ENCODE peak calls at places on chromosome 14, in nine cellular contexts. One of them, this sample, is unnamed.

GRCh38 chr14:69612014-69612758 is 790 bp downstream of the SUSD6 start:
- DNase-seq in sigmoid colon: no peak
- DNase-seq in SK-N-SH: peak
- DNase-seq in GM12878: no peak
- DNase-seq in stomach: no peak
- DNase-seq in transverse colon: peak
- DNase-seq in esophagus muscularis mucosa: no peak
- DNase-seq in tibial nerve: peak
- DNase-seq in A549: peak
- DNase-seq in this sample: peak

GRCh38 chr14:24965934-24966593 is 83.9 kb downstream of the STXBP6 start:
- DNase-seq in transverse colon: peak
- DNase-seq in A549: no peak
- DNase-seq in sigmoid colon: peak
- DNase-seq in stomach: peak
- DNase-seq in SK-N-SH: no peak
- DNase-seq in esophagus muscularis mucosa: no peak
- DNase-seq in GM12878: no peak
- DNase-seq in tibial nerve: peak
- DNase-seq in this sample: no peak

GRCh38 chr14:105203057-105203494 is 22.0 kb upstream of the NUDT14 start:
- DNase-seq in GM12878: no peak
- DNase-seq in sigmoid colon: peak
- DNase-seq in stomach: peak
- DNase-seq in A549: peak
- DNase-seq in SK-N-SH: peak
- DNase-seq in transverse colon: peak
- DNase-seq in tibial nerve: peak
- DNase-seq in esophagus muscularis mucosa: no peak
- DNase-seq in this sample: peak

GRCh38 chr14:30223966-30224365 is 296.3 kb upstream of the PRKD1 start:
- DNase-seq in GM12878: no peak
- DNase-seq in stomach: peak
- DNase-seq in sigmoid colon: no peak
- DNase-seq in esophagus muscularis mucosa: no peak
- DNase-seq in transverse colon: no peak
- DNase-seq in A549: no peak
- DNase-seq in SK-N-SH: no peak
- DNase-seq in tibial nerve: no peak
- DNase-seq in this sample: no peak

GRCh38 chr14:21924479-21924878 is 250.9 kb upstream of the OR4E1 start:
- DNase-seq in esophagus muscularis mucosa: no peak
- DNase-seq in sigmoid colon: no peak
- DNase-seq in GM12878: peak
- DNase-seq in transverse colon: peak
- DNase-seq in stomach: no peak
- DNase-seq in A549: no peak
- DNase-seq in SK-N-SH: no peak
- DNase-seq in tibial nerve: no peak
- DNase-seq in this sample: no peak

GRCh38 chr14:23572841-23573240 is 5.2 kb upstream of the AP1G2 start:
- DNase-seq in GM12878: no peak
- DNase-seq in SK-N-SH: no peak
- DNase-seq in A549: no peak
- DNase-seq in esophagus muscularis mucosa: no peak
- DNase-seq in tibial nerve: peak
- DNase-seq in stomach: no peak
- DNase-seq in sigmoid colon: peak
- DNase-seq in transverse colon: no peak
- DNase-seq in this sample: no peak

GRCh38 chr14:64234877-64235651 is 59.1 kb downstream of the ESR2 start:
- DNase-seq in A549: no peak
- DNase-seq in GM12878: no peak
- DNase-seq in transverse colon: peak
- DNase-seq in esophagus muscularis mucosa: no peak
- DNase-seq in SK-N-SH: peak
- DNase-seq in tibial nerve: no peak
- DNase-seq in stomach: no peak
- DNase-seq in sigmoid colon: no peak
- DNase-seq in this sample: peak

GRCh38 chr14:84591827-84592540 is 938.0 kb upstream of the FLRT2 start:
- DNase-seq in A549: no peak
- DNase-seq in GM12878: no peak
- DNase-seq in SK-N-SH: no peak
- DNase-seq in stomach: no peak
- DNase-seq in tibial nerve: no peak
- DNase-seq in sigmoid colon: no peak
- DNase-seq in transverse colon: no peak
- DNase-seq in esophagus muscularis mucosa: no peak
- DNase-seq in this sample: no peak

GRCh38 chr14:68442828-68443460 is 349.9 kb downstream of the ZFP36L1 start:
- DNase-seq in esophagus muscularis mucosa: no peak
- DNase-seq in A549: no peak
- DNase-seq in SK-N-SH: no peak
- DNase-seq in sigmoid colon: no peak
- DNase-seq in transverse colon: no peak
- DNase-seq in stomach: no peak
- DNase-seq in tibial nerve: peak
- DNase-seq in GM12878: no peak
- DNase-seq in this sample: no peak

GRCh38 chr14:69495341-69495921 is 10.9 kb downstream of the PLEKHD1 start:
- DNase-seq in sigmoid colon: no peak
- DNase-seq in GM12878: no peak
- DNase-seq in stomach: no peak
- DNase-seq in A549: no peak
- DNase-seq in SK-N-SH: no peak
- DNase-seq in tibial nerve: no peak
- DNase-seq in transverse colon: no peak
- DNase-seq in esophagus muscularis mucosa: no peak
- DNase-seq in this sample: no peak

GRCh38 chr14:40222996-40223395 is 790.8 kb upstream of the FBXO33 start:
- DNase-seq in tibial nerve: no peak
- DNase-seq in stomach: no peak
- DNase-seq in esophagus muscularis mucosa: no peak
- DNase-seq in sigmoid colon: no peak
- DNase-seq in A549: no peak
- DNase-seq in SK-N-SH: no peak
- DNase-seq in GM12878: no peak
- DNase-seq in transverse colon: no peak
- DNase-seq in this sample: no peak

GRCh38 chr14:68672609-68673285 is 120.1 kb downstream of the ZFP36L1 start:
- DNase-seq in GM12878: no peak
- DNase-seq in tibial nerve: no peak
- DNase-seq in A549: no peak
- DNase-seq in transverse colon: no peak
- DNase-seq in esophagus muscularis mucosa: no peak
- DNase-seq in stomach: no peak
- DNase-seq in sigmoid colon: peak
- DNase-seq in SK-N-SH: no peak
- DNase-seq in this sample: no peak

GRCh38 chr14:67167420-67168109 is 21.7 kb upstream of the GARIN2 start:
- DNase-seq in sigmoid colon: no peak
- DNase-seq in A549: no peak
- DNase-seq in stomach: no peak
- DNase-seq in GM12878: no peak
- DNase-seq in esophagus muscularis mucosa: no peak
- DNase-seq in tibial nerve: no peak
- DNase-seq in transverse colon: no peak
- DNase-seq in SK-N-SH: no peak
- DNase-seq in this sample: no peak

GRCh38 chr14:69559581-69560011 is 15.1 kb downstream of the CCDC177 start:
- DNase-seq in transverse colon: no peak
- DNase-seq in GM12878: no peak
- DNase-seq in esophagus muscularis mucosa: no peak
- DNase-seq in tibial nerve: no peak
- DNase-seq in A549: no peak
- DNase-seq in SK-N-SH: peak
- DNase-seq in sigmoid colon: no peak
- DNase-seq in stomach: no peak
- DNase-seq in this sample: no peak

GRCh38 chr14:105143451-105144230 is 24.9 kb downstream of the JAG2 start:
- DNase-seq in tibial nerve: no peak
- DNase-seq in SK-N-SH: peak
- DNase-seq in transverse colon: peak
- DNase-seq in GM12878: no peak
- DNase-seq in stomach: no peak
- DNase-seq in esophagus muscularis mucosa: no peak
- DNase-seq in sigmoid colon: peak
- DNase-seq in A549: no peak
- DNase-seq in this sample: no peak

DNA sequence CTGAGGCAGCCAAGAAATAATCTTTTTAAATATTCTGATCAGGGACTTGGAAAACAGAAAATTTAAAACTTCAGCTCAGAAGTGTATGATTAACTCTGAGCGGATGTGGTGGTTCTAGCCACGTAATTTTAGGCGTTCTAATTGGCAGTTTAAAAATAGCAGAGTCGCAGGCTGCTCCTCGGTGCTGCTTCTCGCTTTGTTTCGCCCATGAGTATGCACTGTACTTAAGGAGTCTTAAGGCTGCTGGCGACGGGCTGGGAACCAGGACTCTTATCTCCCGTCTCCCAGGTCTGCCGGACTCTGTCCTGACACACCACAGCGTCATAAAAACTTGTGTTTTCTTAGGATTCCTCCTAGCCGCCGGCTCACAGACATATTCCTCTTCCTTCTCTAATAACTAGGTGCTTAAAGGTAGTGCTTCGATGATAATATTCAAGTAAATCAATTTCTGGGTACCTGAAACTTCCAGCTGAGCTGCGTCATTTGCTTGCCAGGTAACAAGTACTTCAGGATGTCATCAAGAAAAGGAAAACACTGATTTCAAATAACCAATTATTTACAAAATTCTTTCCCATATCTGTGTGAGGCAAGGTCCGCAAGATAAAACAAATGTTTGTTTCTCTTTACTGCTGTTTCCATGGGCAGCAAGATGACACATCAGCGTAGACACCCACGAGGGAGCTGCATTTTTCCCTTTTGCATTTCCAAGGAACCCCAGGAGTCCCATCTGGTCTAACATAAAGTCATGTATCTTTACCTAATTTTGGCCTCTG is 113.2 kb upstream of the PELI2 start:
- DNase-seq in A549: peak
- DNase-seq in tibial nerve: peak
- DNase-seq in SK-N-SH: no peak
- DNase-seq in stomach: peak
- DNase-seq in esophagus muscularis mucosa: no peak
- DNase-seq in GM12878: peak
- DNase-seq in sigmoid colon: no peak
- DNase-seq in transverse colon: peak
- DNase-seq in this sample: peak
- TF ChIP-seq EP300 in A549: no peak
- TF ChIP-seq EP300 in tibial nerve: no peak
- TF ChIP-seq EP300 in SK-N-SH: no peak
- TF ChIP-seq EP300 in stomach: no peak
- TF ChIP-seq EP300 in esophagus muscularis mucosa: no peak
- TF ChIP-seq EP300 in GM12878: no peak
- TF ChIP-seq EP300 in sigmoid colon: no peak
- TF ChIP-seq EP300 in transverse colon: no peak
- TF ChIP-seq EP300 in this sample: no peak

GRCh38 chr14:56754966-56755365 is 55.3 kb downstream of the OTX2 start:
- DNase-seq in esophagus muscularis mucosa: no peak
- DNase-seq in GM12878: no peak
- DNase-seq in SK-N-SH: no peak
- DNase-seq in sigmoid colon: no peak
- DNase-seq in transverse colon: no peak
- DNase-seq in stomach: no peak
- DNase-seq in tibial nerve: no peak
- DNase-seq in A549: no peak
- DNase-seq in this sample: no peak
- TF ChIP-seq EP300 in esophagus muscularis mucosa: no peak
- TF ChIP-seq EP300 in GM12878: no peak
- TF ChIP-seq EP300 in SK-N-SH: no peak
- TF ChIP-seq EP300 in sigmoid colon: no peak
- TF ChIP-seq EP300 in transverse colon: no peak
- TF ChIP-seq EP300 in stomach: no peak
- TF ChIP-seq EP300 in tibial nerve: no peak
- TF ChIP-seq EP300 in A549: no peak
- TF ChIP-seq EP300 in this sample: no peak

GRCh38 chr14:26846388-26846787 is 248.6 kb upstream of the NOVA1 start:
- DNase-seq in SK-N-SH: no peak
- DNase-seq in stomach: no peak
- DNase-seq in sigmoid colon: no peak
- DNase-seq in transverse colon: no peak
- DNase-seq in tibial nerve: no peak
- DNase-seq in A549: no peak
- DNase-seq in esophagus muscularis mucosa: no peak
- DNase-seq in GM12878: no peak
- DNase-seq in this sample: no peak

GRCh38 chr14:26839481-26839880 is 241.6 kb upstream of the NOVA1 start:
- DNase-seq in SK-N-SH: no peak
- DNase-seq in tibial nerve: no peak
- DNase-seq in GM12878: no peak
- DNase-seq in stomach: no peak
- DNase-seq in transverse colon: no peak
- DNase-seq in A549: no peak
- DNase-seq in sigmoid colon: no peak
- DNase-seq in esophagus muscularis mucosa: no peak
- DNase-seq in this sample: no peak

GRCh38 chr14:26845106-26845818 is 247.4 kb upstream of the NOVA1 start:
- DNase-seq in esophagus muscularis mucosa: no peak
- DNase-seq in transverse colon: no peak
- DNase-seq in SK-N-SH: no peak
- DNase-seq in tibial nerve: no peak
- DNase-seq in GM12878: no peak
- DNase-seq in stomach: no peak
- DNase-seq in A549: no peak
- DNase-seq in sigmoid colon: no peak
- DNase-seq in this sample: no peak

GRCh38 chr14:26841920-26842741 is 244.3 kb upstream of the NOVA1 start:
- DNase-seq in SK-N-SH: no peak
- DNase-seq in GM12878: no peak
- DNase-seq in tibial nerve: peak
- DNase-seq in sigmoid colon: peak
- DNase-seq in A549: peak
- DNase-seq in stomach: peak
- DNase-seq in esophagus muscularis mucosa: no peak
- DNase-seq in transverse colon: peak
- DNase-seq in this sample: peak

GRCh38 chr14:26841361-26841760 is 243.5 kb upstream of the NOVA1 start:
- DNase-seq in sigmoid colon: no peak
- DNase-seq in tibial nerve: no peak
- DNase-seq in GM12878: no peak
- DNase-seq in SK-N-SH: no peak
- DNase-seq in A549: no peak
- DNase-seq in esophagus muscularis mucosa: no peak
- DNase-seq in stomach: no peak
- DNase-seq in transverse colon: no peak
- DNase-seq in this sample: no peak
- TF ChIP-seq EP300 in sigmoid colon: no peak
- TF ChIP-seq EP300 in tibial nerve: no peak
- TF ChIP-seq EP300 in GM12878: no peak
- TF ChIP-seq EP300 in SK-N-SH: no peak
- TF ChIP-seq EP300 in A549: no peak
- TF ChIP-seq EP300 in esophagus muscularis mucosa: no peak
- TF ChIP-seq EP300 in stomach: no peak
- TF ChIP-seq EP300 in transverse colon: no peak
- TF ChIP-seq EP300 in this sample: no peak

DNA sequence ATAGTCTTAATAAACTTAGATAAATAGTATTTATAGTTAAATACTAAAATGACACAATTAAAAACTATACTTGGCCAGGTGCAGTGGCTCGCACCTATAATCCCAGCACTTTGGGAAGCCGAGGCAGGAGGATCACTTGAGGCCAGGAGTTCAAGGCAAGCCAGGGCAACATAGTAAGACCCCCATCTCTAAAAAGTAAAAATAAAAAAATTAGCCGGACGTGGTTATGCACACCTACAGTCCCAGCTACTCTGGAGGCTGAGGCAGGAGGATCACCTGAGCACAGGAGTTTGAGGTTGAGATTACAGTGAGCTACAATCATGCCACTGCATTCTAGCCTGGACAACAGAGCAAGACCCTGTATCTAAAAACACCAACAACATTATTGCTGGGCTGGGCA is 16.0 kb downstream of the CINP start:
- DNase-seq in transverse colon: no peak
- DNase-seq in esophagus muscularis mucosa: no peak
- DNase-seq in tibial nerve: no peak
- DNase-seq in sigmoid colon: no peak
- DNase-seq in stomach: no peak
- DNase-seq in GM12878: no peak
- DNase-seq in SK-N-SH: no peak
- DNase-seq in A549: no peak
- DNase-seq in this sample: no peak
- TF ChIP-seq EP300 in transverse colon: no peak
- TF ChIP-seq EP300 in esophagus muscularis mucosa: no peak
- TF ChIP-seq EP300 in tibial nerve: no peak
- TF ChIP-seq EP300 in sigmoid colon: no peak
- TF ChIP-seq EP300 in stomach: no peak
- TF ChIP-seq EP300 in GM12878: no peak
- TF ChIP-seq EP300 in SK-N-SH: no peak
- TF ChIP-seq EP300 in A549: no peak
- TF ChIP-seq EP300 in this sample: no peak

This sample was measured in ovary.